ENCODE peak calls at places on chromosome 6, in four cellular contexts. One of them, this sample, is unnamed.

GRCh38 chr6:53103993-53104675 is 38.9 kb downstream of the FBXO9 start:
- DNase-seq in WTC11: no peak
- DNase-seq in K562: no peak
- DNase-seq in GM12878: no peak
- DNase-seq in this sample: peak; percentile 74

GRCh38 chr6:75850026-75850385 is 101.0 kb downstream of the MYO6 start:
- DNase-seq in WTC11: no peak
- DNase-seq in K562: no peak
- DNase-seq in GM12878: no peak
- DNase-seq in this sample: no peak

GRCh38 chr6:98944598-98945011 is 3.1 kb downstream of the FBXL4 start:
- DNase-seq in WTC11: no peak
- DNase-seq in K562: peak; percentile 9
- DNase-seq in GM12878: no peak
- DNase-seq in this sample: peak; percentile 90

GRCh38 chr6:133106934-133107333 is 134.2 kb upstream of the EYA4 start:
- DNase-seq in GM12878: no peak
- DNase-seq in K562: no peak
- DNase-seq in WTC11: no peak
- DNase-seq in this sample: no peak

GRCh38 chr6:158353851-158354508 is 41.7 kb downstream of the TULP4 start:
- DNase-seq in WTC11: no peak
- DNase-seq in K562: no peak
- DNase-seq in GM12878: no peak
- DNase-seq in this sample: no peak

GRCh38 chr6:11851405-11851804 is 72.8 kb upstream of the ADTRP start:
- DNase-seq in WTC11: no peak
- DNase-seq in GM12878: no peak
- DNase-seq in K562: no peak
- DNase-seq in this sample: no peak

GRCh38 chr6:109795994-109796555 is 105.0 kb downstream of the FIG4 start:
- DNase-seq in GM12878: no peak
- DNase-seq in K562: no peak
- DNase-seq in WTC11: no peak
- DNase-seq in this sample: no peak

GRCh38 chr6:169099411-169100202 is 154.0 kb downstream of the THBS2 start:
- DNase-seq in GM12878: no peak
- DNase-seq in K562: no peak
- DNase-seq in WTC11: no peak
- DNase-seq in this sample: peak; percentile 11

GRCh38 chr6:121310495-121310894 is 23.8 kb downstream of the TBC1D32 start:
- DNase-seq in K562: no peak
- DNase-seq in GM12878: no peak
- DNase-seq in WTC11: no peak
- DNase-seq in this sample: no peak

GRCh38 chr6:90074161-90074560 is 179.9 kb downstream of the GJA10 start:
- DNase-seq in WTC11: no peak
- DNase-seq in GM12878: no peak
- DNase-seq in K562: no peak
- DNase-seq in this sample: peak; percentile 15

GRCh38 chr6:169028343-169028742 is 225.3 kb downstream of the THBS2 start:
- DNase-seq in K562: no peak
- DNase-seq in GM12878: no peak
- DNase-seq in WTC11: no peak
- DNase-seq in this sample: no peak

GRCh38 chr6:79170915-79171314 is 63.6 kb downstream of the HMGN3 start:
- DNase-seq in WTC11: no peak
- DNase-seq in K562: no peak
- DNase-seq in GM12878: no peak
- DNase-seq in this sample: no peak

GRCh38 chr6:89284963-89285735 is 29.9 kb downstream of the GABRR2 start:
- DNase-seq in K562: no peak
- DNase-seq in WTC11: no peak
- DNase-seq in GM12878: no peak
- DNase-seq in this sample: no peak

GRCh38 chr6:130167655-130168054 is 55.1 kb downstream of the SAMD3 start:
- DNase-seq in WTC11: no peak
- DNase-seq in K562: no peak
- DNase-seq in GM12878: no peak
- DNase-seq in this sample: no peak

GRCh38 chr6:3190056-3190455 is 32.7 kb upstream of the TUBB2A start:
- DNase-seq in WTC11: no peak
- DNase-seq in K562: no peak
- DNase-seq in GM12878: no peak
- DNase-seq in this sample: no peak

GRCh38 chr6:133906050-133906449 is 17.1 kb downstream of the TCF21 start:
- DNase-seq in K562: no peak
- DNase-seq in WTC11: no peak
- DNase-seq in GM12878: no peak
- DNase-seq in this sample: no peak

GRCh38 chr6:148818939-148819575 is 72.2 kb downstream of the UST start:
- DNase-seq in K562: no peak
- DNase-seq in GM12878: no peak
- DNase-seq in WTC11: peak; percentile 60
- DNase-seq in this sample: no peak

GRCh38 chr6:2108700-2109306 is 136.6 kb downstream of the GMDS start:
- DNase-seq in K562: no peak
- DNase-seq in GM12878: no peak
- DNase-seq in WTC11: no peak
- DNase-seq in this sample: peak; percentile 20

GRCh38 chr6:24933868-24934401 is 1.8 kb downstream of the RIPOR2 start:
- DNase-seq in WTC11: peak; percentile 61
- DNase-seq in K562: peak; percentile 56
- DNase-seq in GM12878: no peak
- DNase-seq in this sample: peak; percentile 43

GRCh38 chr6:35415065-35415880 is 36.9 kb upstream of the FANCE start:
- DNase-seq in WTC11: peak; percentile 64
- DNase-seq in K562: peak; percentile 65
- DNase-seq in GM12878: no peak
- DNase-seq in this sample: peak; percentile 99

GRCh38 chr6:75431379-75431778 is 62.2 kb downstream of the FILIP1 start:
- DNase-seq in GM12878: no peak
- DNase-seq in WTC11: no peak
- DNase-seq in K562: no peak
- DNase-seq in this sample: no peak

GRCh38 chr6:163790296-163790840 is 375.9 kb downstream of the QKI start:
- DNase-seq in K562: no peak
- DNase-seq in WTC11: no peak
- DNase-seq in GM12878: no peak
- DNase-seq in this sample: no peak

GRCh38 chr6:87700729-87701675 is 1.0 kb downstream of the AKIRIN2 start:
- DNase-seq in WTC11: no peak
- DNase-seq in GM12878: peak; percentile 43
- DNase-seq in K562: peak; percentile 87
- DNase-seq in this sample: peak; percentile 73

GRCh38 chr6:169323221-169323620 is 69.6 kb upstream of the THBS2 start:
- DNase-seq in WTC11: no peak
- DNase-seq in GM12878: no peak
- DNase-seq in K562: no peak
- DNase-seq in this sample: no peak

GRCh38 chr6:21598662-21599061 is 5.1 kb downstream of the SOX4 start:
- DNase-seq in WTC11: no peak
- DNase-seq in K562: no peak
- DNase-seq in GM12878: no peak
- DNase-seq in this sample: no peak

GRCh38 chr6:16570946-16571345 is 190.3 kb downstream of the ATXN1 start:
- DNase-seq in GM12878: no peak
- DNase-seq in WTC11: no peak
- DNase-seq in K562: no peak
- DNase-seq in this sample: no peak

GRCh38 chr6:157946865-157947532 is 34.7 kb upstream of the SYNJ2 start:
- DNase-seq in GM12878: peak; percentile 9
- DNase-seq in WTC11: no peak
- DNase-seq in K562: peak; percentile 64
- DNase-seq in this sample: peak; percentile 41

GRCh38 chr6:99905209-99906106 is 88.6 kb downstream of the MCHR2 start:
- DNase-seq in GM12878: no peak
- DNase-seq in K562: peak; percentile 32
- DNase-seq in WTC11: no peak
- DNase-seq in this sample: peak; percentile 46

GRCh38 chr6:136344420-136344819 is 54.8 kb upstream of the BCLAF1 start:
- DNase-seq in K562: no peak
- DNase-seq in GM12878: no peak
- DNase-seq in WTC11: no peak
- DNase-seq in this sample: no peak

GRCh38 chr6:77463881-77464867 is 883 bp upstream of the HTR1B start:
- DNase-seq in WTC11: peak; percentile 77
- DNase-seq in K562: no peak
- DNase-seq in GM12878: no peak
- DNase-seq in this sample: no peak

GRCh38 chr6:16712931-16713484 is 48.3 kb downstream of the ATXN1 start:
- DNase-seq in GM12878: no peak
- DNase-seq in K562: peak; percentile 13
- DNase-seq in WTC11: no peak
- DNase-seq in this sample: no peak

GRCh38 chr6:167956491-167956890 is 41.0 kb upstream of the KIF25 start:
- DNase-seq in K562: no peak
- DNase-seq in GM12878: no peak
- DNase-seq in WTC11: no peak
- DNase-seq in this sample: no peak

GRCh38 chr6:108942556-108943492 is 94.6 kb downstream of the ARMC2 start:
- DNase-seq in GM12878: no peak
- DNase-seq in WTC11: no peak
- DNase-seq in K562: peak; percentile 32
- DNase-seq in this sample: no peak

GRCh38 chr6:152905551-152906299 is 77.1 kb downstream of the FBXO5 start:
- DNase-seq in WTC11: no peak
- DNase-seq in K562: no peak
- DNase-seq in GM12878: no peak
- DNase-seq in this sample: no peak

GRCh38 chr6:3793545-3793944 is 42.0 kb upstream of the PXDC1 start:
- DNase-seq in WTC11: no peak
- DNase-seq in GM12878: peak; percentile 36
- DNase-seq in K562: no peak
- DNase-seq in this sample: no peak

GRCh38 chr6:26065952-26066380 is 21.3 kb upstream of the HFE start:
- DNase-seq in WTC11: no peak
- DNase-seq in K562: peak; percentile 86
- DNase-seq in GM12878: peak; percentile 73
- DNase-seq in this sample: peak; percentile 96

GRCh38 chr6:79001415-79001814 is 76.6 kb downstream of the PHIP start:
- DNase-seq in GM12878: no peak
- DNase-seq in WTC11: no peak
- DNase-seq in K562: no peak
- DNase-seq in this sample: no peak

GRCh38 chr6:41040101-41040910 is 1.3 kb upstream of the UNC5CL start:
- DNase-seq in WTC11: no peak
- DNase-seq in GM12878: no peak
- DNase-seq in K562: peak; percentile 30
- DNase-seq in this sample: peak; percentile 98
- TF ChIP-seq ETV6 in WTC11: no peak
- TF ChIP-seq ETV6 in GM12878: no peak
- TF ChIP-seq ETV6 in K562: no peak
- TF ChIP-seq ETV6 in this sample: no peak

GRCh38 chr6:45791600-45792168 is 224.0 kb downstream of the CLIC5 start:
- DNase-seq in WTC11: no peak
- DNase-seq in GM12878: no peak
- DNase-seq in K562: no peak
- DNase-seq in this sample: no peak
- TF ChIP-seq ETV6 in WTC11: no peak
- TF ChIP-seq ETV6 in GM12878: no peak
- TF ChIP-seq ETV6 in K562: no peak
- TF ChIP-seq ETV6 in this sample: no peak

DNA sequence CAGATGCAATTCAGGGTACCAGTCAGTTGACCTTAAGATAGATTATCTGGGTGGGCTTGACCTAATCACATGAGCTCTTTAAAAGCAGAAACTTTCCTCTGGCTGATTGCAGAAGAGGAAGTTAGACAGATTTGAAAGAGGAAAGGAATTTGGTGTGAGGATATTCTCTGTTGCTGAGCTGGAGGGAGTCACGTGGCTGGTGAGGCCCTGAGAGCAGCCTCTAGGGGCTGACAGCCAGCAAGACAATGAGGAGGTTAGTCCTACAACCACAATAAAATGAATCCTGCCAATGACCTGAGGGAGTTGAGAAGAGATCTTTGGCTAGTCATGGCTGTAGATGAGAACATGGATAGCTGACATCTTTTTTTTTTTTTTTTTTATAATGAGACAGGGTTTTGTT is 87.0 kb upstream of the B3GAT2 start:
- DNase-seq in WTC11: no peak
- DNase-seq in K562: no peak
- DNase-seq in GM12878: no peak
- DNase-seq in this sample: no peak
- TF ChIP-seq ETV6 in WTC11: no peak
- TF ChIP-seq ETV6 in K562: no peak
- TF ChIP-seq ETV6 in GM12878: no peak
- TF ChIP-seq ETV6 in this sample: no peak

GRCh38 chr6:33961686-33962085 is 157.9 kb upstream of the MLN start:
- DNase-seq in GM12878: no peak
- DNase-seq in WTC11: no peak
- DNase-seq in K562: no peak
- DNase-seq in this sample: no peak
- TF ChIP-seq ETV6 in GM12878: no peak
- TF ChIP-seq ETV6 in WTC11: no peak
- TF ChIP-seq ETV6 in K562: no peak
- TF ChIP-seq ETV6 in this sample: no peak

GRCh38 chr6:19050765-19051164 is 663.6 kb downstream of the RNF144B start:
- DNase-seq in WTC11: no peak
- DNase-seq in GM12878: no peak
- DNase-seq in K562: no peak
- DNase-seq in this sample: no peak

DNA sequence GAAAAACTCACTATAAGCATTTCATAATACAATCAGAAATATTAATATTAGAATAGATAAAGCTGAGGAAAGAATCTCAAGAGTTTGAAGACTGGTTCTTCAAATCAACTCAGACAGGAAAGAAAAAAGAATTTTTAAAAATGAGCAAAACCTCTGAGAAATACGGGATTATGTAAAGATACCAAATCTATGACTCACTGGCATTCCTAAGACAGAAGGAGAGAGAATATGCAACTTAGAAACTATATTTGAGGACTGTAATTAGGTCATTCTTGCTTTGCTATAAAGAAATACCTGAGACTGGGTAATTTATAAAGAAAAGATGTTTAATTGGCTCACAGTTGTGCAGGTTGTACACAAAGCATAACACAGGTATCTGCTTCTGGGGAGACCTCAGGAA is 665.1 kb downstream of the RNF144B start:
- DNase-seq in K562: no peak
- DNase-seq in GM12878: no peak
- DNase-seq in WTC11: no peak
- DNase-seq in this sample: no peak
- TF ChIP-seq ETV6 in K562: no peak
- TF ChIP-seq ETV6 in GM12878: no peak
- TF ChIP-seq ETV6 in WTC11: no peak
- TF ChIP-seq ETV6 in this sample: no peak

This sample was measured in HepG2.